ENCODE peak calls at places on chromosomes 11 and 22, in six cellular contexts. One of them, this sample, is unnamed.

GRCh38 chr11:57116654-57117053 is 65.1 kb upstream of the LRRC55 start:
- DNase-seq in H9: peak
- DNase-seq in T-helper 17 cell: no peak
- DNase-seq in EL: peak
- DNase-seq in stimulated activated CD4-positive, alpha-beta T cell treated with anti-CD3 and anti-CD28 coated beads, Interleukin-1b, Interleukin-23, amount 100 ng/mL, for 24 hours: peak
- DNase-seq in NCI-H2171 treated with DMSO at 0.1 percent for 48 hours: peak
- DNase-seq in this sample: peak

GRCh38 chr11:70020336-70021214 is 57.5 kb upstream of the ANO1 start:
- DNase-seq in T-helper 17 cell: no peak
- DNase-seq in stimulated activated CD4-positive, alpha-beta T cell treated with anti-CD3 and anti-CD28 coated beads, Interleukin-1b, Interleukin-23, amount 100 ng/mL, for 24 hours: no peak
- DNase-seq in H9: no peak
- DNase-seq in NCI-H2171 treated with DMSO at 0.1 percent for 48 hours: no peak
- DNase-seq in EL: no peak
- DNase-seq in this sample: peak

GRCh38 chr22:30246962-30247376 is 410 bp upstream of the LIF start:
- DNase-seq in H9: no peak
- DNase-seq in T-helper 17 cell: no peak
- DNase-seq in NCI-H2171 treated with DMSO at 0.1 percent for 48 hours: no peak
- DNase-seq in EL: no peak
- DNase-seq in stimulated activated CD4-positive, alpha-beta T cell treated with anti-CD3 and anti-CD28 coated beads, Interleukin-1b, Interleukin-23, amount 100 ng/mL, for 24 hours: no peak
- DNase-seq in this sample: no peak

GRCh38 chr11:8011981-8012444 is 24.9 kb downstream of the EIF3F start:
- DNase-seq in EL: peak
- DNase-seq in stimulated activated CD4-positive, alpha-beta T cell treated with anti-CD3 and anti-CD28 coated beads, Interleukin-1b, Interleukin-23, amount 100 ng/mL, for 24 hours: no peak
- DNase-seq in H9: no peak
- DNase-seq in T-helper 17 cell: no peak
- DNase-seq in NCI-H2171 treated with DMSO at 0.1 percent for 48 hours: no peak
- DNase-seq in this sample: peak

GRCh38 chr11:75582461-75582934 is 20.4 kb downstream of the SERPINH1 start:
- DNase-seq in NCI-H2171 treated with DMSO at 0.1 percent for 48 hours: no peak
- DNase-seq in EL: no peak
- DNase-seq in T-helper 17 cell: no peak
- DNase-seq in H9: no peak
- DNase-seq in stimulated activated CD4-positive, alpha-beta T cell treated with anti-CD3 and anti-CD28 coated beads, Interleukin-1b, Interleukin-23, amount 100 ng/mL, for 24 hours: no peak
- DNase-seq in this sample: no peak

GRCh38 chr11:116895053-116895757 is 57.8 kb upstream of the APOA1 start:
- DNase-seq in T-helper 17 cell: no peak
- DNase-seq in NCI-H2171 treated with DMSO at 0.1 percent for 48 hours: no peak
- DNase-seq in H9: peak
- DNase-seq in stimulated activated CD4-positive, alpha-beta T cell treated with anti-CD3 and anti-CD28 coated beads, Interleukin-1b, Interleukin-23, amount 100 ng/mL, for 24 hours: no peak
- DNase-seq in EL: no peak
- DNase-seq in this sample: peak

GRCh38 chr11:130909650-130910049 is 6.6 kb downstream of the SNX19 start:
- DNase-seq in stimulated activated CD4-positive, alpha-beta T cell treated with anti-CD3 and anti-CD28 coated beads, Interleukin-1b, Interleukin-23, amount 100 ng/mL, for 24 hours: no peak
- DNase-seq in T-helper 17 cell: no peak
- DNase-seq in EL: peak
- DNase-seq in NCI-H2171 treated with DMSO at 0.1 percent for 48 hours: no peak
- DNase-seq in H9: no peak
- DNase-seq in this sample: peak

GRCh38 chr11:80598905-80599304 is 1158.1 kb upstream of the TENM4 start:
- DNase-seq in T-helper 17 cell: no peak
- DNase-seq in NCI-H2171 treated with DMSO at 0.1 percent for 48 hours: no peak
- DNase-seq in stimulated activated CD4-positive, alpha-beta T cell treated with anti-CD3 and anti-CD28 coated beads, Interleukin-1b, Interleukin-23, amount 100 ng/mL, for 24 hours: no peak
- DNase-seq in EL: no peak
- DNase-seq in H9: no peak
- DNase-seq in this sample: no peak

GRCh38 chr11:106697058-106697457 is 321.2 kb downstream of the GUCY1A2 start:
- DNase-seq in H9: no peak
- DNase-seq in NCI-H2171 treated with DMSO at 0.1 percent for 48 hours: no peak
- DNase-seq in stimulated activated CD4-positive, alpha-beta T cell treated with anti-CD3 and anti-CD28 coated beads, Interleukin-1b, Interleukin-23, amount 100 ng/mL, for 24 hours: no peak
- DNase-seq in T-helper 17 cell: no peak
- DNase-seq in EL: peak
- DNase-seq in this sample: peak

GRCh38 chr11:110086892-110087309 is 6.3 kb upstream of the ZC3H12C start:
- DNase-seq in stimulated activated CD4-positive, alpha-beta T cell treated with anti-CD3 and anti-CD28 coated beads, Interleukin-1b, Interleukin-23, amount 100 ng/mL, for 24 hours: no peak
- DNase-seq in T-helper 17 cell: no peak
- DNase-seq in NCI-H2171 treated with DMSO at 0.1 percent for 48 hours: no peak
- DNase-seq in H9: no peak
- DNase-seq in EL: peak
- DNase-seq in this sample: peak

GRCh38 chr11:122162095-122162494 is 46.1 kb upstream of the BLID start:
- DNase-seq in T-helper 17 cell: no peak
- DNase-seq in stimulated activated CD4-positive, alpha-beta T cell treated with anti-CD3 and anti-CD28 coated beads, Interleukin-1b, Interleukin-23, amount 100 ng/mL, for 24 hours: no peak
- DNase-seq in NCI-H2171 treated with DMSO at 0.1 percent for 48 hours: no peak
- DNase-seq in EL: no peak
- DNase-seq in H9: no peak
- DNase-seq in this sample: peak

This sample was measured in cardiac fibroblast.